ENCODE peak calls at places on chromosomes 4 and X, in four cellular contexts. I is psoas muscle; M is IMR-90; Y is CD8-positive, alpha-beta memory T cell. K is an unnamed sample. For H3K4me1, the result is how much of the 10 kb centered on the place peaks cover.

GRCh38 chr4:110515676-110516075 is 39.7 kb downstream of the ENPEP start:
- DNase-seq in I (no peak), M (no peak), Y (no peak), K (peak)

GRCh38 chr4:140858897-140859296 is 102.7 kb upstream of the TBC1D9 start:
- DNase-seq in I (no peak), Y (no peak), M (peak), K (no peak)

GRCh38 chr4:115711575-115711974 is 598.2 kb upstream of the NDST4 start:
- DNase-seq in I (no peak), M (no peak), Y (no peak), K (no peak)

GRCh38 chr4:176981074-176981473 is 188.4 kb upstream of the VEGFC start:
- DNase-seq in Y (no peak), M (no peak), I (no peak), K (no peak)

GRCh38 chrX:136909119-136909705 is 28.7 kb upstream of the RBMX start:
- DNase-seq in M (peak), Y (peak), I (peak), K (peak)

GRCh38 chrX:17567173-17567572 is 170.1 kb upstream of the SCML1 start:
- DNase-seq in Y (no peak), I (peak), M (peak), K (no peak)

GRCh38 chrX:46547857-46548256 is 2.6 kb upstream of the ZNF674 start:
- DNase-seq in M (peak), Y (no peak), I (no peak), K (no peak)

GRCh38 chr4:84799318-84799717 is 167.2 kb downstream of the WDFY3 start:
- DNase-seq in M (peak), Y (no peak), I (no peak), K (no peak)

GRCh38 chrX:38304010-38304409 is 23.3 kb downstream of the RPGR start:
- DNase-seq in M (peak), Y (no peak), I (no peak), K (no peak)

GRCh38 chr4:115790812-115791211 is 677.4 kb upstream of the NDST4 start:
- DNase-seq in M (no peak), Y (no peak), I (no peak), K (no peak)

GRCh38 chrX:81414630-81415029 is 212.7 kb downstream of the SH3BGRL start:
- DNase-seq in Y (no peak), M (no peak), I (no peak), K (no peak)

GRCh38 chrX:25151749-25152148 is 136.0 kb upstream of the ARX start:
- DNase-seq in I (no peak), Y (no peak), M (no peak), K (no peak)

GRCh38 chr4:26263165-26263564 is 57.6 kb upstream of the RBPJ start:
- DNase-seq in I (no peak), M (no peak), Y (no peak), K (no peak)

GRCh38 chr4:67447873-67448272 is 97.4 kb downstream of the CENPC start:
- DNase-seq in I (no peak), Y (no peak), M (no peak), K (no peak)

GRCh38 chrX:77431227-77431626 is 16.0 kb upstream of the FGF16 start:
- DNase-seq in I (peak), M (peak), Y (no peak), K (no peak)

GRCh38 chr4:6464842-6465588 is 7.4 kb downstream of the PPP2R2C start:
- DNase-seq in Y (no peak), I (no peak), M (no peak), K (no peak)

GRCh38 chrX:34146906-34147305 is 14.8 kb upstream of the FAM47A start:
- DNase-seq in I (no peak), M (no peak), Y (no peak), K (no peak)

GRCh38 chr4:14520171-14520570 is 482.1 kb upstream of the CPEB2 start:
- DNase-seq in I (no peak), M (no peak), Y (no peak), K (no peak)

GRCh38 chrX:96407043-96407442 is 277.6 kb upstream of the DIAPH2 start:
- DNase-seq in M (peak), Y (no peak), I (no peak), K (no peak)

GRCh38 chr4:47390438-47391125 is 72.9 kb downstream of the COMMD8 start:
- DNase-seq in Y (no peak), M (no peak), I (no peak), K (no peak)

GRCh38 chr4:54657194-54657555 is 582 bp upstream of the KIT start:
- DNase-seq in Y (no peak), I (no peak), M (no peak), K (no peak)

GRCh38 chrX:130877892-130878321 is 25.1 kb downstream of the ENOX2 start:
- DNase-seq in Y (no peak), I (no peak), M (no peak), K (no peak)

GRCh38 chr4:91319869-91320268 is 983.9 kb upstream of the GRID2 start:
- DNase-seq in I (no peak), M (no peak), Y (no peak), K (no peak)

GRCh38 chr4:40325406-40326019 is 9.6 kb upstream of the CHRNA9 start:
- DNase-seq in Y (peak), M (peak), I (no peak), K (peak)

GRCh38 chr4:86967798-86968197 is 33.0 kb downstream of the AFF1 start:
- DNase-seq in M (peak), Y (no peak), I (no peak), K (no peak)

GRCh38 chr4:86967061-86967460 is 32.2 kb downstream of the AFF1 start:
- DNase-seq in I (no peak), M (no peak), Y (no peak), K (no peak)

GRCh38 chr4:86968477-86969015 is 33.7 kb downstream of the AFF1 start:
- DNase-seq in Y (no peak), I (no peak), M (no peak), K (no peak)

GRCh38 chr4:86963697-86964096 is 28.9 kb downstream of the AFF1 start:
- DNase-seq in I (no peak), Y (no peak), M (peak), K (no peak)

GRCh38 chr4:86965019-86965976 is 30.5 kb downstream of the AFF1 start:
- DNase-seq in Y (no peak), M (no peak), I (no peak), K (no peak)
- H3K4me1 ChIP-seq in Y (under half), M (under half), I (under half), K (under half)

DNA sequence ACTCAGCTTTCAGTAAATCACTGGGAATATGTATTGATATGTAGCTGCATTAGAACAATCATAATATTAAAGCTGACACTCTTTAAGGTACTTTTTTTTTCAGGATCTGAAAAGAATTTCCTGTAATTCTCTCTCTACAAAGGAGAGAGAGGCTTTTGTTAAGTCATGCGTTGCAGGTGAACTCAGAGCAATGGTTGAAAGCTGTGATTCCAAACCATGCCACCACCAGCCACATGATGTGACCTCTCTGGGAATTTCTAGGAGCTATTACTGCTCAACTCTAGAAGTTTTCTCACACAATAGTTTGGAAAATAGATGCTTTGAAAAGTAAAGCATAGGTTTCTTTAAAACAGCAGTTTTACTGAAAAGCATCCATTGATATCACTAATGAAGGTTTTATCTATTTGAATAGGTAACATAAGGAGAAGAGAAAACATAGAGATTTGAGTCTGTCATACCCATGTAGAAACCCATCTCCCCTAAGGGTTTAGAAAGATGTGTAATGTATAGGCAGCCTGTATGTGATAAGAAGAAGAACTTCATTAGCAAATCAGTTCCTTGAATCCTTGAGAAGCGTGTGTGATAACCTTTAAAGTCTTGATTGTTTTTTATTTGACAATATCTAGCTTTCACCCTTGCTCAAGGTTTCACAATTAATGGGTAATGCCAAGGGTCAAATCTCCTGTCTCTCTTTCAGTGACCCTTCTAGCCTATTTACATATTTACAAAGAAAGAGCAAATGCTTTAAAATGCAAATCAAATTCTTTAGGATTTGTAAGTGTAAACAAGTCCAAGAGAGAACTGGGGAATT is 161.0 kb upstream of the ANKRD50 start:
- DNase-seq in I (no peak), M (no peak), Y (no peak), K (no peak)
- H3K4me3 ChIP-seq in I (no peak), M (no peak), Y (no peak), K (no peak)

GRCh38 chr4:168710353-168710946 is 213.6 kb downstream of the PALLD start:
- DNase-seq in Y (no peak), I (no peak), M (peak), K (no peak)

GRCh38 chr4:168713193-168713592 is 216.3 kb downstream of the PALLD start:
- DNase-seq in Y (no peak), M (no peak), I (no peak), K (no peak)

GRCh38 chr4:168712316-168712855 is 215.5 kb downstream of the PALLD start:
- DNase-seq in M (no peak), I (no peak), Y (no peak), K (no peak)

GRCh38 chr4:168708108-168708507 is 211.3 kb downstream of the PALLD start:
- DNase-seq in I (no peak), Y (no peak), M (peak), K (no peak)

GRCh38 chr4:168711197-168712120 is 214.6 kb downstream of the PALLD start:
- DNase-seq in Y (no peak), M (peak), I (peak), K (no peak)
- H3K27ac ChIP-seq in Y (no peak), M (no peak), I (peak), K (no peak)

DNA sequence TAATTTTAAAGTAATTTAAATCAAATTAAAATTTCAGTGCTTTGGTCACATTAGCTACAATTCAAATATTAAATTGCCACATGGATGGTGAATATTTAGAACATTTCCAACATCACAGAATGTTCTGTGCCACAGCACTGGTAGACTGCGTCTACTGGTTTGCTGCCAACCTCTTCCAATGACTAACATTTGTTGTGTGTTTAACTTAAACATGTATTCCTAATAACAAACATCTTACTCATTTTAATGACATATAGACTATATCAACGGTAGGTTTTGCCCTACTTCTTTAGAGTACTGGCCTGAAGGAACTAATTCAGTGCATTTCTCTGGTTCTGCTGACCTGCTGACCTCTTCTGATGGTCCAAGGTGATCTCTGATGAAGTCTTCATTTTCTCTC is 157.6 kb downstream of the DCK start:
- DNase-seq in Y (no peak), M (peak), I (no peak), K (no peak)
- H3K4me1 ChIP-seq in Y (under half), M (under half), I (under half), K (under half)

DNA sequence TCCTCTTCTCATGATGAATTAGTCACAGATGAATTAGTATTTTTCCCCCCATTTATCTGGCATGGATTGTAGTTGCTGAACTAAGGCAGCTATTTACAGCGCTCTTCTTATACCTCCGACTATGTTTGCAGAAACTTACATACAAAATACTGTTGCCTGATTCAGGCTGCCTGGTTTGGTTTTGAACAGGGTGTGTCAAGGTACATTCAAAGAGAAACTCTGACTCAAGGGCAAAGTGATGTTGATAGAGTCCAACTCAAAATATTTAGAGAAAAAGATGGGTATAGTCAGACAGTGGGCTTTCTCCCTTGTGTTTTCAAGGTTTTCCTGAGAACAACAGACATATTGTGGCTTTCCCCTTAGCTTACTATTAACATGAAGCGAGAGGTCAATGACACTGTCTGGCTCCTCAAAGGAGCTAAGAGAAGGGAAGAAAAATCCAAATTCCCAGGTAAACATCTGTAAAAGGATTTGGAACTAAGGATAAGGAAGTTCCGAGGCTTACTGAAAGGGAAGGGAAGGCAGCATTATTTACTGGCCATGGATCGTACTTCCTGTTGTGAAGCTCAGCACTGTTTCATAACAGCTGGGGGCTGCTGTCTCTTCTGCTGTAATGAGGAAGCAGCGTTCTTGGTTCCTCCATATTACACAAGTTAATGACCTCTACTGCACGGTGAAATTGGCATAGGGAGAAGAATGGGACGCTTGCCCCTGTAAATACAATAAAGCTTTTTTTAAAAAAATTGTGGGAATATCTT is 30.9 kb downstream of the FAM9C start:
- DNase-seq in I (no peak), Y (peak), M (no peak), K (no peak)
- H3K4me3 ChIP-seq in I (no peak), Y (peak), M (no peak), K (no peak)

GRCh38 chrX:9902651-9903050 is 64.5 kb upstream of the CLDN34 start:
- DNase-seq in Y (no peak), I (no peak), M (peak), K (peak)
- H3K27ac ChIP-seq in Y (no peak), I (no peak), M (no peak), K (no peak)

GRCh38 chr4:1890979-1891378 is 19.8 kb downstream of the NSD2 start:
- DNase-seq in M (no peak), I (no peak), Y (no peak), K (no peak)
- H3K4me1 ChIP-seq in M (under half), I (under half), Y (under half), K (under half)

DNA sequence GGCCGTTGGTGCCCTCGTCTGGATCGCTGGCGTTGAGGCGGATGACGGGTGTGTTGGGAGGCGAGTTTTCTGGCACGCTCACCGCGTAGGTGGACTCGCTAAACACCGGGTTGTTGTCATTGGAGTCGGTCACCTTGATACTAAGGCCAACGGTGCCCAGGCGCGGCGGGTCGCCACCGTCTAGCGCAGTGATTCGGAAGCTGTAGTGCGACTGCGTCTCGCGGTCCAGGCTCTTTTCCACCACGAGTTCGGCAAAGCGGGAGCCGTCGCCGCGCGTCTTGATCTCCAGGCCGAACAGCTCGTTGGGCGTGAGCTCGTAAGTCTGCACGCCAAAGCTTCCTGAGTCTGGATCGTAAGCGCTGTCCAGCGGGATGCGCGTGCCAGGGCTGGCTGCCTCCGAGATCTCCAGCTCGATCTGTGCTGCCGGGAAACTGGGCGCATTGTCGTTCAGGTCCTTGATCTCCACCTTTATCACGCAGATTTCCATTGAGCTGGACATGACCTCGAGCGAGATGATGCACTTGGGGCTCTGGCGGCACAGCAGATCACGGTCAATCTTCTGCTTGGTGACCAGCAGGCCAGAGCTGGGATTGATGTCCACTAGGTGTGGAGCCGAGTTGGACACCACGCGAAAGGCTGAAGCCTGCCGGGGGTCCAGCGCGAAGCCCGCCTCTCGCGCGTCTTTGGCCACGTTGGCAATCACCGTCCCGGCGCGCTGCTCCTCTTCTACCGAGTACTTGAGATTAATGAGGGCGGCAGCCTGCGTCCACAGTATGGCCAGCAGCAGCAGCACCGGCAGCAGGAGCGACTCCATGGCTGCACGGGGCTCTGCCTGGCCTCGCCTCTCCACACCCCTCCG is 2.1 kb downstream of the PCDH19 start:
- DNase-seq in I (peak), Y (no peak), M (no peak), K (no peak)
- H3K4me3 ChIP-seq in I (peak), Y (no peak), M (no peak), K (no peak)